ENCODE peak calls at places on chromosomes 11 and 22, in eight cellular contexts. One of them, this sample, is unnamed.
A peak's percentile ranks its signal among the peaks of the same experiment; 100 is the strongest.

GRCh38 chr22:43511276-43511910 is 99.6 kb downstream of the MPPED1 start:
- DNase-seq in IMR-90: no peak
- DNase-seq in GM23248: no peak
- DNase-seq in GM23338: no peak
- DNase-seq in A549: no peak
- DNase-seq in neuronal stem cell: no peak
- DNase-seq in mesendoderm: no peak
- DNase-seq in HCT116: no peak
- DNase-seq in this sample: no peak

GRCh38 chr11:47379317-47379716 is 970 bp upstream of the SPI1 start:
- DNase-seq in neuronal stem cell: no peak
- DNase-seq in IMR-90: no peak
- DNase-seq in GM23248: no peak
- DNase-seq in GM23338: no peak
- DNase-seq in A549: no peak
- DNase-seq in mesendoderm: no peak
- DNase-seq in HCT116: no peak
- DNase-seq in this sample: no peak

GRCh38 chr11:94853836-94854235 is 85.7 kb downstream of the AMOTL1 start:
- DNase-seq in HCT116: no peak
- DNase-seq in A549: no peak
- DNase-seq in IMR-90: no peak
- DNase-seq in GM23248: no peak
- DNase-seq in neuronal stem cell: no peak
- DNase-seq in mesendoderm: no peak
- DNase-seq in GM23338: no peak
- DNase-seq in this sample: no peak

GRCh38 chr22:21865041-21865440 is 2.4 kb downstream of the MAPK1 start:
- DNase-seq in A549: no peak
- DNase-seq in mesendoderm: peak; percentile 62
- DNase-seq in IMR-90: peak; percentile 91
- DNase-seq in GM23338: no peak
- DNase-seq in GM23248: peak; percentile 99
- DNase-seq in HCT116: no peak
- DNase-seq in neuronal stem cell: no peak
- DNase-seq in this sample: no peak

GRCh38 chr22:30875481-30876215 is 92.9 kb downstream of the MORC2 start:
- DNase-seq in IMR-90: no peak
- DNase-seq in neuronal stem cell: no peak
- DNase-seq in mesendoderm: no peak
- DNase-seq in HCT116: no peak
- DNase-seq in A549: no peak
- DNase-seq in GM23338: no peak
- DNase-seq in GM23248: peak; percentile 3
- DNase-seq in this sample: no peak

GRCh38 chr22:40638261-40638660 is 1.7 kb upstream of the MRTFA start:
- DNase-seq in neuronal stem cell: no peak
- DNase-seq in HCT116: no peak
- DNase-seq in A549: no peak
- DNase-seq in GM23338: no peak
- DNase-seq in GM23248: no peak
- DNase-seq in IMR-90: no peak
- DNase-seq in mesendoderm: no peak
- DNase-seq in this sample: no peak

GRCh38 chr22:33828302-33828701 is 92.0 kb downstream of the LARGE1 start:
- DNase-seq in GM23338: no peak
- DNase-seq in IMR-90: no peak
- DNase-seq in A549: no peak
- DNase-seq in neuronal stem cell: no peak
- DNase-seq in HCT116: no peak
- DNase-seq in mesendoderm: no peak
- DNase-seq in GM23248: no peak
- DNase-seq in this sample: no peak

GRCh38 chr11:128555606-128556005 is 31.8 kb downstream of the ETS1 start:
- DNase-seq in mesendoderm: peak; percentile 88
- DNase-seq in GM23338: peak; percentile 68
- DNase-seq in IMR-90: no peak
- DNase-seq in neuronal stem cell: no peak
- DNase-seq in GM23248: peak; percentile 26
- DNase-seq in HCT116: peak; percentile 13
- DNase-seq in A549: peak; percentile 24
- DNase-seq in this sample: no peak

GRCh38 chr11:86815726-86816125 is 15.4 kb downstream of the PRSS23 start:
- DNase-seq in IMR-90: no peak
- DNase-seq in GM23338: no peak
- DNase-seq in GM23248: no peak
- DNase-seq in A549: no peak
- DNase-seq in mesendoderm: no peak
- DNase-seq in neuronal stem cell: no peak
- DNase-seq in HCT116: no peak
- DNase-seq in this sample: no peak

GRCh38 chr11:86814775-86815174 is 14.4 kb downstream of the PRSS23 start:
- DNase-seq in IMR-90: peak; percentile 67
- DNase-seq in neuronal stem cell: no peak
- DNase-seq in HCT116: no peak
- DNase-seq in A549: no peak
- DNase-seq in GM23338: no peak
- DNase-seq in mesendoderm: no peak
- DNase-seq in GM23248: peak; percentile 36
- DNase-seq in this sample: peak; percentile 30

GRCh38 chr11:86818466-86819282 is 18.3 kb downstream of the PRSS23 start:
- DNase-seq in GM23248: peak; percentile 90
- DNase-seq in IMR-90: peak; percentile 81
- DNase-seq in A549: peak; percentile 82
- DNase-seq in mesendoderm: peak; percentile 83
- DNase-seq in GM23338: peak; percentile 85
- DNase-seq in HCT116: peak; percentile 52
- DNase-seq in neuronal stem cell: no peak
- DNase-seq in this sample: peak; percentile 77

GRCh38 chr11:86812981-86813380 is 12.6 kb downstream of the PRSS23 start:
- DNase-seq in A549: no peak
- DNase-seq in mesendoderm: no peak
- DNase-seq in neuronal stem cell: no peak
- DNase-seq in IMR-90: peak; percentile 21
- DNase-seq in GM23338: no peak
- DNase-seq in HCT116: no peak
- DNase-seq in GM23248: no peak
- DNase-seq in this sample: no peak

GRCh38 chr11:86816251-86816726 is 15.9 kb downstream of the PRSS23 start:
- DNase-seq in HCT116: no peak
- DNase-seq in GM23248: peak; percentile 31
- DNase-seq in A549: peak; percentile 72
- DNase-seq in neuronal stem cell: no peak
- DNase-seq in IMR-90: peak; percentile 58
- DNase-seq in mesendoderm: no peak
- DNase-seq in GM23338: no peak
- DNase-seq in this sample: peak; percentile 32
- H3K27ac ChIP-seq in HCT116: no peak overlapping the region
- H3K27ac ChIP-seq in GM23248: no peak overlapping the region
- H3K27ac ChIP-seq in A549: peak overlapping the region; percentile 86
- H3K27ac ChIP-seq in neuronal stem cell: no peak overlapping the region
- H3K27ac ChIP-seq in IMR-90: peak overlapping the region; percentile 76
- H3K27ac ChIP-seq in mesendoderm: no peak overlapping the region
- H3K27ac ChIP-seq in GM23338: no peak overlapping the region
- H3K27ac ChIP-seq in this sample: no peak overlapping the region

GRCh38 chr11:68525930-68526329 is 65.4 kb downstream of the PPP6R3 start:
- DNase-seq in mesendoderm: no peak
- DNase-seq in GM23338: no peak
- DNase-seq in neuronal stem cell: no peak
- DNase-seq in GM23248: no peak
- DNase-seq in A549: no peak
- DNase-seq in HCT116: no peak
- DNase-seq in IMR-90: peak; percentile 47
- DNase-seq in this sample: no peak
- H3K4me2 ChIP-seq in mesendoderm: no peak overlapping the region
- H3K4me2 ChIP-seq in GM23338: no peak overlapping the region
- H3K4me2 ChIP-seq in neuronal stem cell: no peak overlapping the region
- H3K4me2 ChIP-seq in GM23248: no peak overlapping the region
- H3K4me2 ChIP-seq in A549: no peak overlapping the region
- H3K4me2 ChIP-seq in HCT116: peak overlapping the region; percentile 11
- H3K4me2 ChIP-seq in IMR-90: no peak overlapping the region
- H3K4me2 ChIP-seq in this sample: no peak overlapping the region

DNA sequence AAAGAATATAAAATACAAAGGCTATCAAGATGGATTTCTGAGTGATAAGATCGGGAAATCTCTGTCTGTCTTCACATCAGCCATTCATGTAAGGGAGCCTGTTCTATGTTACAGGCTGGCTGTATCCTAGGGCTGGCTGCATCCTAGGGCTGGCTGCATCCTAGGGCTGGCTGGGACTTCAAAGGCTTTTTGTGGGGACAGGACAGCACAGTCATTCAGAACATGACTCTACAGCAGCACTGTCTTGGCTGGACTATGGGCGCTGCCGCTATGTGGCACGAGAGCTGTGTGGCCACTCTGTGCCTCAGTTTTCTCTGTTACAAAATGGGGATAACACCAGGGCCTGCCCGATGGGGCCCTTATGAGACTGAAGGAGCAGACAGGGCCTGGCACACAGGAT is 10.2 kb downstream of the ADAMTS8 start:
- DNase-seq in GM23248: no peak
- DNase-seq in GM23338: no peak
- DNase-seq in mesendoderm: no peak
- DNase-seq in A549: no peak
- DNase-seq in neuronal stem cell: no peak
- DNase-seq in HCT116: no peak
- DNase-seq in IMR-90: no peak
- DNase-seq in this sample: no peak
- H3K27ac ChIP-seq in GM23248: no peak overlapping the region
- H3K27ac ChIP-seq in GM23338: no peak overlapping the region
- H3K27ac ChIP-seq in mesendoderm: no peak overlapping the region
- H3K27ac ChIP-seq in A549: no peak overlapping the region
- H3K27ac ChIP-seq in neuronal stem cell: no peak overlapping the region
- H3K27ac ChIP-seq in HCT116: no peak overlapping the region
- H3K27ac ChIP-seq in IMR-90: peak overlapping the region; percentile 78
- H3K27ac ChIP-seq in this sample: no peak overlapping the region

GRCh38 chr22:46061431-46062231 is 84.7 kb upstream of the WNT7B start:
- DNase-seq in IMR-90: no peak
- DNase-seq in A549: no peak
- DNase-seq in mesendoderm: peak; percentile 15
- DNase-seq in GM23248: no peak
- DNase-seq in GM23338: peak; percentile 83
- DNase-seq in HCT116: no peak
- DNase-seq in neuronal stem cell: peak; percentile 91
- DNase-seq in this sample: no peak
- H3K4me2 ChIP-seq in IMR-90: no peak overlapping the region
- H3K4me2 ChIP-seq in A549: no peak overlapping the region
- H3K4me2 ChIP-seq in mesendoderm: peak overlapping the region; percentile 27
- H3K4me2 ChIP-seq in GM23248: no peak overlapping the region
- H3K4me2 ChIP-seq in GM23338: peak overlapping the region; percentile 75
- H3K4me2 ChIP-seq in HCT116: no peak overlapping the region
- H3K4me2 ChIP-seq in neuronal stem cell: no peak overlapping the region
- H3K4me2 ChIP-seq in this sample: no peak overlapping the region

DNA sequence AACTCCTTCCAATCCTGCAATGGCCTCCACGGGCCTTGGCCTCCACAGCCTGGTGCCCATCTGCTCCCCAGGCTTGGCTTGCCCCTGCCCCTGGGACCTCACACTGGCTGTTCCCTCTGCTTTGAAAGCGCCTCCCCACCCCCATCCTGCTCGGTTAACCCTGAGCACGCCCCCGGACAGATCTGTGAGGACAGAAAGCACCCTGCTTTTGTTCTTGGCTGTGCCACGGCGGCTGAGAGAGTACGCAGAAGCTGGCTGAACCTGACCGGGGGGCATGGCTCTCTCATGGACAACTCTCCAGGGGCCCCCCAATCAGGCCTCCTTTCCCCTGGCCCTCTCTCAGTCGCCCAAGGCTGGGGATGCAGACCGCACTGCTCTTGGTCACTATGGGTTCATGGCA is 20.2 kb upstream of the RASL10A start:
- DNase-seq in IMR-90: no peak
- DNase-seq in A549: no peak
- DNase-seq in neuronal stem cell: no peak
- DNase-seq in mesendoderm: no peak
- DNase-seq in HCT116: no peak
- DNase-seq in GM23248: no peak
- DNase-seq in GM23338: no peak
- DNase-seq in this sample: no peak
- H3K27ac ChIP-seq in IMR-90: no peak overlapping the region
- H3K27ac ChIP-seq in A549: no peak overlapping the region
- H3K27ac ChIP-seq in neuronal stem cell: no peak overlapping the region
- H3K27ac ChIP-seq in mesendoderm: no peak overlapping the region
- H3K27ac ChIP-seq in HCT116: no peak overlapping the region
- H3K27ac ChIP-seq in GM23248: no peak overlapping the region
- H3K27ac ChIP-seq in GM23338: no peak overlapping the region
- H3K27ac ChIP-seq in this sample: no peak overlapping the region

GRCh38 chr11:83685730-83686129 is 399.6 kb upstream of the CCDC90B start:
- DNase-seq in mesendoderm: no peak
- DNase-seq in neuronal stem cell: no peak
- DNase-seq in GM23338: no peak
- DNase-seq in GM23248: no peak
- DNase-seq in A549: no peak
- DNase-seq in HCT116: no peak
- DNase-seq in IMR-90: no peak
- DNase-seq in this sample: no peak

GRCh38 chr11:83691387-83692088 is 405.4 kb upstream of the CCDC90B start:
- DNase-seq in neuronal stem cell: no peak
- DNase-seq in GM23338: no peak
- DNase-seq in GM23248: peak; percentile 25
- DNase-seq in A549: no peak
- DNase-seq in mesendoderm: no peak
- DNase-seq in IMR-90: no peak
- DNase-seq in HCT116: no peak
- DNase-seq in this sample: no peak

GRCh38 chr11:83684071-83684470 is 397.9 kb upstream of the CCDC90B start:
- DNase-seq in HCT116: no peak
- DNase-seq in IMR-90: no peak
- DNase-seq in neuronal stem cell: no peak
- DNase-seq in mesendoderm: peak; percentile 88
- DNase-seq in GM23338: peak; percentile 16
- DNase-seq in A549: no peak
- DNase-seq in GM23248: no peak
- DNase-seq in this sample: no peak

GRCh38 chr11:83689062-83689461 is 402.9 kb upstream of the CCDC90B start:
- DNase-seq in IMR-90: no peak
- DNase-seq in GM23248: peak; percentile 57
- DNase-seq in GM23338: no peak
- DNase-seq in HCT116: no peak
- DNase-seq in A549: no peak
- DNase-seq in neuronal stem cell: no peak
- DNase-seq in mesendoderm: no peak
- DNase-seq in this sample: no peak

GRCh38 chr11:83687787-83688186 is 401.6 kb upstream of the CCDC90B start:
- DNase-seq in A549: no peak
- DNase-seq in GM23248: no peak
- DNase-seq in IMR-90: no peak
- DNase-seq in HCT116: no peak
- DNase-seq in mesendoderm: no peak
- DNase-seq in neuronal stem cell: no peak
- DNase-seq in GM23338: no peak
- DNase-seq in this sample: no peak
- H3K4me2 ChIP-seq in A549: no peak overlapping the region
- H3K4me2 ChIP-seq in GM23248: no peak overlapping the region
- H3K4me2 ChIP-seq in IMR-90: no peak overlapping the region
- H3K4me2 ChIP-seq in HCT116: no peak overlapping the region
- H3K4me2 ChIP-seq in mesendoderm: no peak overlapping the region
- H3K4me2 ChIP-seq in neuronal stem cell: no peak overlapping the region
- H3K4me2 ChIP-seq in GM23338: no peak overlapping the region
- H3K4me2 ChIP-seq in this sample: no peak overlapping the region

This sample was measured in PC-9.